ENCODE peak calls at places on chromosomes 4 and X, in nine cellular contexts. Z is CD8-positive, alpha-beta memory T cell; K is germinal center; N is H4; L is EL; G is lower lobe of right lung; J is kidney glomerular epithelial cell; H is DMS53; I is NCI-H446 treated with DMSO at 0.1 percent for 48 hours. P is an unnamed sample.

GRCh38 chr4:132195181-132195580 is 953.9 kb upstream of the PCDH10 start:
- DNase-seq in Z (no peak), K (no peak), N (no peak), L (no peak), G (no peak), J (no peak), H (no peak), I (no peak), P (no peak)

GRCh38 chrX:78747471-78747870 is at the start of gene LPAR4:
- DNase-seq in Z (no peak), K (no peak), N (no peak), L (peak; percentile 25), G (no peak), J (peak; percentile 0), H (no peak), I (no peak), P (no peak)

GRCh38 chr4:2907706-2908293 is 55.4 kb downstream of the NOP14 start:
- DNase-seq in Z (no peak), K (no peak), N (no peak), L (no peak), G (no peak), J (no peak), H (peak; percentile 99), I (no peak), P (no peak)

GRCh38 chr4:117783716-117784115 is 250.6 kb upstream of the NDST3 start:
- DNase-seq in Z (no peak), K (no peak), N (peak; percentile 31), L (peak; percentile 3), G (no peak), J (peak; percentile 31), H (peak; percentile 5), I (peak; percentile 92), P (no peak)

GRCh38 chrX:42673411-42673810 is 104.6 kb downstream of the PPP1R2C start:
- DNase-seq in Z (no peak), K (no peak), N (no peak), L (no peak), G (no peak), J (no peak), H (no peak), I (no peak), P (no peak)

GRCh38 chrX:146934256-146934655 is 119.7 kb upstream of the CXorf51A start:
- DNase-seq in Z (no peak), K (no peak), N (no peak), L (no peak), G (no peak), J (no peak), H (no peak), I (no peak), P (no peak)

GRCh38 chr4:99507762-99508161 is 3.1 kb upstream of the C4orf17 start:
- DNase-seq in Z (no peak), K (no peak), N (no peak), L (no peak), G (no peak), J (no peak), H (no peak), I (no peak), P (no peak)

GRCh38 chr4:119490335-119490734 is 138.3 kb downstream of the PDE5A start:
- DNase-seq in Z (no peak), K (no peak), N (peak; percentile 34), L (peak; percentile 6), G (no peak), J (peak; percentile 3), H (peak; percentile 55), I (no peak), P (no peak)

GRCh38 chrX:129176710-129177109 is 346.6 kb downstream of the SMARCA1 start:
- DNase-seq in Z (no peak), K (no peak), N (no peak), L (no peak), G (no peak), J (no peak), H (no peak), I (no peak), P (no peak)

GRCh38 chrX:106728337-106728736 is 1.8 kb downstream of the RNF128 start:
- DNase-seq in Z (no peak), K (no peak), N (no peak), L (no peak), G (no peak), J (no peak), H (peak; percentile 30), I (no peak), P (no peak)

GRCh38 chrX:68232206-68232605 is 201.1 kb downstream of the OPHN1 start:
- DNase-seq in Z (no peak), K (no peak), N (no peak), L (no peak), G (no peak), J (no peak), H (no peak), I (no peak), P (no peak)

GRCh38 chrX:71577682-71578081 is 555 bp upstream of the GCNA start:
- DNase-seq in Z (no peak), K (no peak), N (no peak), L (no peak), G (no peak), J (no peak), H (no peak), I (no peak), P (no peak)

GRCh38 chr4:122764071-122764807 is 31.7 kb downstream of the BBS12 start:
- DNase-seq in Z (no peak), K (no peak), N (no peak), L (peak; percentile 89), G (no peak), J (peak; percentile 27), H (no peak), I (no peak), P (no peak)

GRCh38 chr4:155481150-155481549 is 104.4 kb upstream of the MAP9 start:
- DNase-seq in Z (no peak), K (no peak), N (no peak), L (no peak), G (no peak), J (no peak), H (no peak), I (no peak), P (no peak)

GRCh38 chr4:72613959-72614358 is 44.9 kb upstream of the ADAMTS3 start:
- DNase-seq in Z (no peak), K (no peak), N (no peak), L (peak; percentile 10), G (no peak), J (no peak), H (no peak), I (no peak), P (no peak)

GRCh38 chrX:130216312-130216711 is 44.5 kb downstream of the RAB33A start:
- DNase-seq in Z (no peak), K (no peak), N (no peak), L (no peak), G (no peak), J (no peak), H (no peak), I (no peak), P (no peak)

GRCh38 chrX:54817220-54817820 is 9.8 kb downstream of the MAGED2 start:
- DNase-seq in Z (no peak), K (no peak), N (no peak), L (no peak), G (no peak), J (no peak), H (no peak), I (no peak), P (no peak)

GRCh38 chr4:181566490-181566889 is 676.7 kb upstream of the TENM3 start:
- DNase-seq in Z (no peak), K (no peak), N (no peak), L (peak; percentile 8), G (no peak), J (no peak), H (no peak), I (no peak), P (no peak)

GRCh38 chrX:44306336-44306735 is 37.1 kb downstream of the EFHC2 start:
- DNase-seq in Z (no peak), K (no peak), N (peak; percentile 86), L (peak; percentile 3), G (no peak), J (no peak), H (no peak), I (peak; percentile 60), P (no peak)

GRCh38 chr4:184950926-184951325 is 67.4 kb upstream of the HELT start:
- DNase-seq in Z (no peak), K (no peak), N (no peak), L (no peak), G (no peak), J (no peak), H (no peak), I (no peak), P (no peak)

GRCh38 chrX:37553476-37553875 is 18.0 kb upstream of the LANCL3 start:
- DNase-seq in Z (no peak), K (no peak), N (no peak), L (no peak), G (no peak), J (no peak), H (no peak), I (no peak), P (no peak)

GRCh38 chrX:68693481-68694410 is 46.3 kb downstream of the STARD8 start:
- DNase-seq in Z (no peak), K (peak; percentile 24), N (no peak), L (peak; percentile 79), G (peak; percentile 85), J (no peak), H (peak; percentile 81), I (no peak), P (no peak)

GRCh38 chr4:111064342-111064993 is 441.6 kb upstream of the PITX2 start:
- DNase-seq in Z (no peak), K (no peak), N (peak; percentile 39), L (peak; percentile 92), G (no peak), J (peak; percentile 91), H (peak; percentile 32), I (no peak), P (no peak)

GRCh38 chr4:153151535-153152452 is 52.4 kb upstream of the TRIM2 start:
- DNase-seq in Z (peak; percentile 13), K (peak; percentile 51), N (no peak), L (no peak), G (peak; percentile 87), J (peak; percentile 58), H (peak; percentile 86), I (peak; percentile 37), P (peak; percentile 34)

GRCh38 chrX:37755073-37755472 is 24.8 kb upstream of the CYBB start:
- DNase-seq in Z (peak; percentile 5), K (peak; percentile 47), N (no peak), L (no peak), G (no peak), J (no peak), H (no peak), I (no peak), P (no peak)

GRCh38 chr4:157226035-157226434 is 5.5 kb downstream of the GRIA2 start:
- DNase-seq in Z (no peak), K (no peak), N (no peak), L (no peak), G (no peak), J (no peak), H (peak; percentile 2), I (no peak), P (no peak)

GRCh38 chrX:65196758-65197371 is 220.6 kb upstream of the ZC4H2 start:
- DNase-seq in Z (no peak), K (peak; percentile 2), N (no peak), L (no peak), G (peak; percentile 38), J (no peak), H (peak; percentile 55), I (no peak), P (no peak)

GRCh38 chrX:22760513-22761057 is 239.2 kb upstream of the DDX53 start:
- DNase-seq in Z (no peak), K (no peak), N (peak; percentile 7), L (no peak), G (no peak), J (no peak), H (peak; percentile 36), I (no peak), P (no peak)

GRCh38 chr4:139903845-139904244 is 238.2 kb downstream of the MGST2 start:
- DNase-seq in Z (no peak), K (no peak), N (no peak), L (no peak), G (no peak), J (no peak), H (peak; percentile 37), I (no peak), P (no peak)

GRCh38 chrX:100413231-100413630 is 3.2 kb upstream of the PCDH19 start:
- DNase-seq in Z (no peak), K (no peak), N (peak; percentile 44), L (peak; percentile 39), G (no peak), J (no peak), H (peak; percentile 85), I (no peak), P (no peak)

GRCh38 chrX:28757290-28757689 is 170.0 kb downstream of the IL1RAPL1 start:
- DNase-seq in Z (no peak), K (no peak), N (no peak), L (no peak), G (no peak), J (no peak), H (no peak), I (no peak), P (no peak)